ENCODE peak calls at places on chromosomes 12 and 14, in four cellular contexts. A is posterior cingulate gyrus, H is NCI-H2107, Q is EH. X is an unnamed sample.

GRCh38 chr14:81323621-81324400 is 76.3 kb downstream of the STON2 start:
- DNase-seq in A (no peak), H (peak; percentile 51), Q (no peak), X (peak; percentile 22)

GRCh38 chr12:88578274-88578673 is 2.0 kb downstream of the KITLG start:
- DNase-seq in A (no peak), H (no peak), Q (peak; percentile 63), X (no peak)

GRCh38 chr14:24670594-24670993 is 36.6 kb upstream of the GZMB start:
- DNase-seq in A (no peak), H (no peak), Q (no peak), X (no peak)

GRCh38 chr12:95446511-95446910 is 27.4 kb upstream of the METAP2 start:
- DNase-seq in A (no peak), H (no peak), Q (no peak), X (no peak)

GRCh38 chr14:22824711-22825359 is 4.9 kb upstream of the MRPL52 start:
- DNase-seq in A (no peak), H (no peak), Q (peak; percentile 93), X (no peak)

GRCh38 chr14:74785056-74785613 is 22.0 kb downstream of the YLPM1 start:
- DNase-seq in A (no peak), H (no peak), Q (no peak), X (no peak)

GRCh38 chr14:101813171-101813759 is 51.8 kb downstream of the PPP2R5C start:
- DNase-seq in A (no peak), H (no peak), Q (no peak), X (no peak)

GRCh38 chr12:48910196-48910595 is 15.1 kb downstream of the FKBP11 start:
- DNase-seq in A (no peak), H (no peak), Q (no peak), X (no peak)

GRCh38 chr12:124392271-124392990 is 97.5 kb downstream of the RFLNA start:
- DNase-seq in A (no peak), H (peak; percentile 30), Q (peak; percentile 88), X (no peak)

GRCh38 chr12:124381454-124382207 is 86.7 kb downstream of the RFLNA start:
- DNase-seq in A (peak; percentile 69), H (no peak), Q (peak; percentile 95), X (no peak)

GRCh38 chr12:78929075-78929418 is 64.5 kb downstream of the SYT1 start:
- DNase-seq in A (no peak), H (no peak), Q (no peak), X (no peak)

GRCh38 chr12:104478396-104479140 is 21.8 kb downstream of the CHST11 start:
- DNase-seq in A (no peak), H (no peak), Q (no peak), X (no peak)

GRCh38 chr14:103207038-103207403 is 83.8 kb downstream of the TNFAIP2 start:
- DNase-seq in A (no peak), H (no peak), Q (peak; percentile 76), X (no peak)

GRCh38 chr12:51351913-51352532 is 5.5 kb upstream of the CELA1 start:
- DNase-seq in A (peak; percentile 41), H (peak; percentile 52), Q (peak; percentile 68), X (peak; percentile 16)

GRCh38 chr14:37595809-37596595 is 573 bp downstream of the TTC6 start:
- DNase-seq in A (no peak), H (peak; percentile 92), Q (peak; percentile 16), X (peak; percentile 91)

GRCh38 chr14:70780396-70781075 is 28.8 kb downstream of the MAP3K9 start:
- DNase-seq in A (no peak), H (peak; percentile 6), Q (no peak), X (no peak)

GRCh38 chr12:76688001-76688400 is 75.9 kb upstream of the ZDHHC17 start:
- DNase-seq in A (no peak), H (no peak), Q (peak; percentile 68), X (no peak)